ENCODE peak calls at places on chromosomes 13 and 19, in ten cellular contexts. V is SK-N-SH treated with all-trans-retinoic acid at 6 μM for 48 hours; X is psoas muscle; M is heart right ventricle; G is CD4-positive, alpha-beta T cell; T is omental fat pad; L is Panc1; E is pancreas; O is T-helper 17 cell; Q is gastroesophageal sphincter. B is an unnamed sample.

GRCh38 chr19:18193388-18194207 is 580 bp downstream of the MPV17L2 start:
- ATAC-seq in Q (no peak), T (no peak), L (no peak), O (no peak), X (no peak), E (peak), V (no peak), M (peak), G (no peak), B (peak)

GRCh38 chr13:99989376-99990044 is 7.9 kb downstream of the ZIC2 start:
- ATAC-seq in O (no peak), G (peak), E (no peak), L (no peak), T (no peak), M (peak), Q (peak), V (peak), X (no peak), B (no peak)

GRCh38 chr13:41742917-41743552 is 217.9 kb downstream of the VWA8 start:
- ATAC-seq in L (no peak), T (no peak), E (no peak), V (no peak), Q (no peak), G (no peak), O (no peak), M (no peak), X (no peak), B (no peak)

GRCh38 chr13:98977568-98978270 is at the start of gene DOCK9:
- ATAC-seq in M (peak), X (peak), Q (peak), E (peak), V (peak), G (no peak), O (no peak), T (peak), L (peak), B (no peak)

GRCh38 chr13:61192826-61193225 is 222.8 kb downstream of the PCDH20 start:
- ATAC-seq in E (no peak), L (no peak), X (no peak), O (no peak), T (no peak), V (no peak), G (no peak), M (no peak), Q (no peak), B (no peak)

GRCh38 chr13:30429721-30430694 is 7.7 kb downstream of the UBE2L5 start:
- ATAC-seq in X (peak), V (peak), T (peak), Q (peak), O (peak), L (peak), E (no peak), M (no peak), G (peak), B (peak)

GRCh38 chr13:43694265-43694664 is 92.5 kb downstream of the ENOX1 start:
- ATAC-seq in E (no peak), G (no peak), O (no peak), M (no peak), V (no peak), T (no peak), X (no peak), L (no peak), Q (no peak), B (no peak)

GRCh38 chr19:51926426-51926783 is 867 bp upstream of the ZNF613 start:
- ATAC-seq in X (peak), L (peak), T (no peak), M (peak), O (no peak), V (no peak), Q (no peak), E (peak), G (no peak), B (no peak)

GRCh38 chr13:47539317-47539716 is 461.8 kb downstream of the SUCLA2 start:
- ATAC-seq in T (no peak), X (no peak), G (no peak), Q (no peak), L (no peak), E (no peak), M (no peak), O (no peak), V (no peak), B (no peak)

GRCh38 chr19:15252398-15253018 is 20.3 kb upstream of the EPHX3 start:
- ATAC-seq in O (no peak), E (no peak), T (no peak), Q (no peak), M (no peak), L (no peak), X (peak), V (peak), G (no peak), B (no peak)

GRCh38 chr19:6020166-6020967 is 42.4 kb upstream of the RANBP3 start:
- ATAC-seq in Q (no peak), L (no peak), O (no peak), M (no peak), G (no peak), T (no peak), X (no peak), V (no peak), E (peak), B (no peak)

GRCh38 chr13:40389081-40389641 is 277.3 kb downstream of the FOXO1 start:
- ATAC-seq in E (no peak), X (no peak), V (no peak), O (peak), T (no peak), M (no peak), G (peak), Q (no peak), L (no peak), B (peak)

GRCh38 chr13:95485045-95485517 is 67.4 kb upstream of the CLDN10 start:
- ATAC-seq in O (no peak), E (peak), G (no peak), T (peak), X (no peak), L (no peak), V (peak), M (no peak), Q (peak), B (no peak)

GRCh38 chr19:45376045-45376724 is 5.8 kb upstream of the ERCC2 start:
- ATAC-seq in E (peak), L (peak), Q (peak), M (peak), O (no peak), T (peak), X (no peak), G (no peak), V (peak), B (no peak)

GRCh38 chr13:114328034-114328433 is 13.7 kb downstream of the CHAMP1 start:
- ATAC-seq in T (no peak), M (no peak), O (no peak), Q (no peak), X (no peak), V (no peak), E (no peak), G (no peak), L (no peak), B (no peak)

GRCh38 chr19:43718627-43719377 is 2.9 kb downstream of the IRGC start:
- ATAC-seq in Q (no peak), X (no peak), T (no peak), E (no peak), L (no peak), M (no peak), O (no peak), G (no peak), V (no peak), B (no peak)

GRCh38 chr19:6765738-6766356 is 1.4 kb downstream of the SH2D3A start:
- ATAC-seq in M (no peak), X (no peak), O (no peak), V (no peak), L (no peak), E (peak), T (no peak), Q (no peak), G (no peak), B (no peak)

GRCh38 chr19:13118424-13119193 is 545 bp downstream of the NACC1 start:
- ATAC-seq in O (no peak), L (peak), G (no peak), X (peak), Q (peak), T (peak), M (peak), E (no peak), V (no peak), B (peak)

GRCh38 chr19:6229216-6229913 is 50.4 kb downstream of the MLLT1 start:
- ATAC-seq in T (no peak), Q (no peak), V (no peak), G (no peak), E (no peak), M (no peak), O (no peak), L (no peak), X (no peak), B (no peak)

GRCh38 chr13:41411536-41411935 is 45.8 kb upstream of the RGCC start:
- ATAC-seq in T (no peak), V (peak), M (no peak), Q (no peak), X (no peak), E (no peak), O (peak), G (no peak), L (no peak), B (no peak)

GRCh38 chr19:9883231-9883758 is 48.2 kb downstream of the PIN1 start:
- ATAC-seq in Q (no peak), V (peak), T (no peak), G (no peak), L (peak), E (no peak), O (no peak), M (no peak), X (no peak), B (no peak)

GRCh38 chr13:75787249-75787940 is 151.3 kb downstream of the LMO7 start:
- ATAC-seq in L (no peak), X (no peak), O (no peak), G (no peak), T (no peak), E (no peak), V (peak), Q (no peak), M (no peak), B (no peak)

GRCh38 chr19:47228168-47228936 is 2.6 kb downstream of the BBC3 start:
- ATAC-seq in O (no peak), E (no peak), L (peak), G (peak), M (no peak), T (peak), V (peak), Q (peak), X (peak), B (peak)

GRCh38 chr19:10915511-10916091 is 12.8 kb downstream of the YIPF2 start:
- ATAC-seq in O (no peak), X (peak), L (peak), M (no peak), Q (peak), T (no peak), E (no peak), V (peak), G (no peak), B (no peak)

GRCh38 chr19:4023600-4024398 is 16.3 kb downstream of the PIAS4 start:
- ATAC-seq in Q (peak), G (no peak), T (no peak), M (peak), O (no peak), E (no peak), X (no peak), V (no peak), L (no peak), B (no peak)

GRCh38 chr19:10562609-10563008 is 3.2 kb downstream of the KRI1 start:
- ATAC-seq in X (no peak), O (no peak), M (no peak), E (no peak), Q (no peak), V (no peak), L (no peak), T (no peak), G (no peak), B (no peak)

GRCh38 chr13:114129649-114130062 is 2.8 kb downstream of the RASA3 start:
- ATAC-seq in E (no peak), X (no peak), V (no peak), L (no peak), G (no peak), Q (no peak), O (no peak), M (no peak), T (no peak), B (no peak)

GRCh38 chr13:64633948-64634347 is 2596.2 kb downstream of the PCDH9 start:
- ATAC-seq in M (no peak), G (no peak), E (no peak), X (no peak), O (no peak), T (no peak), Q (no peak), L (no peak), V (no peak), B (no peak)

GRCh38 chr13:75430618-75431209 is 51.3 kb downstream of the TBC1D4 start:
- ATAC-seq in Q (no peak), L (no peak), O (no peak), V (no peak), T (no peak), E (no peak), M (peak), X (no peak), G (no peak), B (no peak)

GRCh38 chr13:27080018-27080948 is 91.3 kb downstream of the USP12 start:
- ATAC-seq in O (no peak), G (no peak), X (peak), Q (no peak), V (no peak), L (no peak), E (no peak), M (no peak), T (no peak), B (no peak)

GRCh38 chr19:34985249-34986022 is 14.7 kb upstream of the GRAMD1A start:
- ATAC-seq in T (peak), M (peak), E (peak), L (no peak), G (peak), O (peak), X (peak), Q (peak), V (peak), B (no peak)